ENCODE peak calls at places on chromosomes 6 and 20, in six cellular contexts. J, T, M, B, Y and K are unnamed samples. For H3K9me3 and H3K4me1, the result is how much of the 10 kb centered on the place peaks cover.

GRCh38 chr20:31374346-31374745 is 5.9 kb downstream of the DEFB118 start:
- DNase-seq in J (no peak), Y (no peak), T (no peak), M (no peak), B (no peak), K (no peak)

GRCh38 chr6:5850848-5851255 is 155.9 kb downstream of the NRN1 start:
- DNase-seq in T (no peak), B (no peak), M (no peak), Y (peak), J (no peak), K (no peak)

GRCh38 chr6:15160812-15161211 is 85.1 kb upstream of the JARID2 start:
- DNase-seq in B (no peak), Y (no peak), J (peak), M (no peak), T (no peak), K (no peak)

GRCh38 chr20:53899351-53900167 is 170.8 kb downstream of the BCAS1 start:
- DNase-seq in B (no peak), J (peak), Y (no peak), T (peak), M (no peak), K (no peak)

GRCh38 chr6:109455502-109456282 is at the start of gene MICAL1:
- DNase-seq in J (peak), Y (peak), T (peak), M (peak), B (peak), K (peak)

GRCh38 chr6:1812487-1812886 is 202.8 kb downstream of the FOXC1 start:
- DNase-seq in M (no peak), Y (no peak), B (no peak), J (no peak), T (no peak), K (no peak)

GRCh38 chr6:32116674-32117073 is 7.5 kb upstream of the TNXB start:
- DNase-seq in Y (no peak), B (no peak), M (no peak), T (no peak), J (no peak), K (no peak)

GRCh38 chr6:167840526-167841179 is 13.9 kb downstream of the AFDN start:
- DNase-seq in J (no peak), Y (no peak), T (no peak), M (no peak), B (no peak), K (no peak)

GRCh38 chr6:42136508-42137191 is 5.8 kb downstream of the C6orf132 start:
- DNase-seq in B (no peak), J (peak), M (no peak), Y (peak), T (peak), K (no peak)

GRCh38 chr6:29647927-29648642 is 8.8 kb upstream of the MOG start:
- DNase-seq in Y (no peak), J (peak), B (no peak), T (peak), M (no peak), K (no peak)

GRCh38 chr20:63957004-63957689 is 931 bp upstream of the UCKL1 start:
- DNase-seq in T (peak), Y (no peak), M (peak), B (peak), J (peak), K (peak)

GRCh38 chr20:33005132-33005566 is 916 bp upstream of the SUN5 start:
- DNase-seq in J (no peak), B (no peak), M (no peak), Y (no peak), T (peak), K (no peak)

GRCh38 chr6:89716532-89716931 is 78.0 kb upstream of the LYRM2 start:
- DNase-seq in M (no peak), J (no peak), B (no peak), T (no peak), Y (no peak), K (no peak)

GRCh38 chr6:35392111-35392702 is 49.8 kb downstream of the PPARD start:
- DNase-seq in B (peak), Y (no peak), M (no peak), T (no peak), J (no peak), K (no peak)

GRCh38 chr20:11018668-11019170 is 344.9 kb upstream of the JAG1 start:
- DNase-seq in J (no peak), T (no peak), M (no peak), B (no peak), Y (no peak), K (no peak)

GRCh38 chr6:135221042-135221441 is 39.9 kb downstream of the MYB start:
- DNase-seq in Y (no peak), T (no peak), M (no peak), B (no peak), J (no peak), K (no peak)

GRCh38 chr20:3383878-3384495 is 23.5 kb downstream of the DNAAF9 start:
- DNase-seq in T (no peak), M (no peak), B (no peak), Y (no peak), J (no peak), K (no peak)

GRCh38 chr6:170174771-170175643 is 115.9 kb downstream of the DLL1 start:
- DNase-seq in T (no peak), B (peak), Y (no peak), J (no peak), M (peak), K (no peak)

GRCh38 chr20:63885264-63886053 is 9.5 kb upstream of the DNAJC5 start:
- DNase-seq in Y (no peak), B (no peak), J (no peak), T (no peak), M (no peak), K (no peak)

GRCh38 chr6:143595256-143596036 is 82.3 kb upstream of the PHACTR2 start:
- DNase-seq in M (no peak), B (no peak), Y (no peak), T (no peak), J (no peak), K (no peak)

GRCh38 chr6:33837971-33838665 is 34.3 kb upstream of the MLN start:
- DNase-seq in T (peak), J (peak), B (peak), Y (no peak), M (no peak), K (no peak)

GRCh38 chr6:11404845-11405244 is 132.7 kb upstream of the TMEM170B start:
- DNase-seq in Y (no peak), B (no peak), J (no peak), M (no peak), T (no peak), K (no peak)

GRCh38 chr6:39992861-39993622 is 58.8 kb upstream of the MOCS1 start:
- DNase-seq in T (no peak), B (no peak), J (no peak), Y (no peak), M (no peak), K (no peak)
- H3K9me3 ChIP-seq in T (under half), B (under half), J (under half), Y (under half), M (under half), K (under half)

GRCh38 chr6:163804991-163805390 is 390.5 kb downstream of the QKI start:
- DNase-seq in B (no peak), Y (no peak), T (no peak), J (peak), M (no peak), K (no peak)

GRCh38 chr6:163811317-163811716 is 396.8 kb downstream of the QKI start:
- DNase-seq in Y (no peak), B (no peak), T (no peak), M (no peak), J (no peak), K (no peak)

GRCh38 chr6:163808231-163808630 is 393.7 kb downstream of the QKI start:
- DNase-seq in Y (no peak), T (no peak), J (no peak), B (no peak), M (no peak), K (no peak)

GRCh38 chr6:163808871-163809270 is 394.4 kb downstream of the QKI start:
- DNase-seq in J (no peak), M (no peak), Y (no peak), T (no peak), B (no peak), K (no peak)

DNA sequence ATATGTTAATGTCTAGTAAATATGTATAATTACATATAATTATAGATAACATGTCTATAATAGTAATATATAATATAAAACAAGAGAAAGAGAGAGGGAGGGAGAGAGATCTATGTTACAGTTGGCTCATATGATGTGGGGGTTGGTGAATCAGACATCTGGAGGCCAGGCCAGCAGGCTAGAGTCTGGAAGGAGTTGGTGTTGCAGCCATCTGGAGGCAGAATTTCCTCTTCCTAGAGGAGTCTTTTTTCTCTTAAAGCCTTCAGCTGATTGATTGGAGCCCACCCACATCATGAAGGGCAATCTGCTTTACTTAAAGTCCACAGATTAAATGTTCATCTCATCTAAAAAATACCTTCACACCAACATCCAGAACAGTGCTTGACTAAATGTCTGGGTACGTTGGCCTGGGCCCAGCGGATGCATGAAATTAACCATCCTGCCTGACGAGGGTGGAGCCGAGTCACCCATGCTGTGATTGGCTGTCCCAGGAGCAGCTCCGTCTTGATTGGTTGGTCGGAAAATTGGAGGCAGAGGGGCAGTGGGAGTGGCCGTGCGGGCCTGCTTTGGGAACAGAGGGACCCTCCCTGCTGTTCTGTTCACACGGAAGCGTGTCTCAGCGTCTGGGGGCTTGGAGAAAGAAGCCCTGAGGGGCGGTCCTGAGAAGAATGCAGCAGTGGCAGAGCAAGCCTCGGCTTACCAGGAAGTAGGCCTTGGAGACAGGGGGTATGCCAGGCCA is 392.4 kb downstream of the QKI start:
- DNase-seq in M (no peak), Y (no peak), J (peak), T (peak), B (no peak), K (no peak)
- H3K4me1 ChIP-seq in M (under half), Y (under half), J (under half), T (under half), B (under half), K (under half)

GRCh38 chr6:36765190-36765941 is 67.7 kb downstream of the RAB44 start:
- DNase-seq in J (no peak), T (no peak), Y (no peak), B (no peak), M (peak), K (no peak)
- H3K27ac ChIP-seq in J (no peak), T (no peak), Y (peak), B (no peak), M (no peak), K (no peak)

GRCh38 chr6:126252154-126252553 is 87.8 kb upstream of the CENPW start:
- DNase-seq in B (no peak), M (no peak), T (no peak), J (no peak), Y (no peak), K (no peak)

GRCh38 chr6:126253421-126253820 is 86.5 kb upstream of the CENPW start:
- DNase-seq in M (no peak), Y (no peak), B (no peak), J (no peak), T (no peak), K (no peak)

GRCh38 chr6:126261792-126262421 is 78.0 kb upstream of the CENPW start:
- DNase-seq in B (no peak), Y (no peak), J (no peak), T (no peak), M (no peak), K (no peak)

GRCh38 chr6:126258150-126258549 is 81.8 kb upstream of the CENPW start:
- DNase-seq in B (no peak), Y (no peak), J (no peak), T (no peak), M (no peak), K (no peak)
- H3K9me3 ChIP-seq in B (under half), Y (under half), J (under half), T (under half), M (under half), K (under half)

GRCh38 chr6:7241709-7242645 is 71.0 kb downstream of the SSR1 start:
- DNase-seq in Y (no peak), B (no peak), M (no peak), T (peak), J (peak), K (no peak)

GRCh38 chr6:7239590-7239948 is 73.4 kb downstream of the SSR1 start:
- DNase-seq in Y (no peak), J (no peak), B (no peak), M (peak), T (no peak), K (no peak)

GRCh38 chr6:7238900-7239589 is 74.0 kb downstream of the SSR1 start:
- DNase-seq in J (peak), M (peak), T (peak), Y (peak), B (peak), K (peak)

GRCh38 chr6:7241160-7241559 is 71.8 kb downstream of the SSR1 start:
- DNase-seq in T (no peak), B (no peak), J (no peak), Y (no peak), M (no peak), K (no peak)

GRCh38 chr6:7240351-7240750 is 72.6 kb downstream of the SSR1 start:
- DNase-seq in B (no peak), J (no peak), M (no peak), T (no peak), Y (no peak), K (no peak)
- H3K4me1 ChIP-seq in B (under half), J (under half), M (under half), T (under half), Y (under half), K (under half)

DNA sequence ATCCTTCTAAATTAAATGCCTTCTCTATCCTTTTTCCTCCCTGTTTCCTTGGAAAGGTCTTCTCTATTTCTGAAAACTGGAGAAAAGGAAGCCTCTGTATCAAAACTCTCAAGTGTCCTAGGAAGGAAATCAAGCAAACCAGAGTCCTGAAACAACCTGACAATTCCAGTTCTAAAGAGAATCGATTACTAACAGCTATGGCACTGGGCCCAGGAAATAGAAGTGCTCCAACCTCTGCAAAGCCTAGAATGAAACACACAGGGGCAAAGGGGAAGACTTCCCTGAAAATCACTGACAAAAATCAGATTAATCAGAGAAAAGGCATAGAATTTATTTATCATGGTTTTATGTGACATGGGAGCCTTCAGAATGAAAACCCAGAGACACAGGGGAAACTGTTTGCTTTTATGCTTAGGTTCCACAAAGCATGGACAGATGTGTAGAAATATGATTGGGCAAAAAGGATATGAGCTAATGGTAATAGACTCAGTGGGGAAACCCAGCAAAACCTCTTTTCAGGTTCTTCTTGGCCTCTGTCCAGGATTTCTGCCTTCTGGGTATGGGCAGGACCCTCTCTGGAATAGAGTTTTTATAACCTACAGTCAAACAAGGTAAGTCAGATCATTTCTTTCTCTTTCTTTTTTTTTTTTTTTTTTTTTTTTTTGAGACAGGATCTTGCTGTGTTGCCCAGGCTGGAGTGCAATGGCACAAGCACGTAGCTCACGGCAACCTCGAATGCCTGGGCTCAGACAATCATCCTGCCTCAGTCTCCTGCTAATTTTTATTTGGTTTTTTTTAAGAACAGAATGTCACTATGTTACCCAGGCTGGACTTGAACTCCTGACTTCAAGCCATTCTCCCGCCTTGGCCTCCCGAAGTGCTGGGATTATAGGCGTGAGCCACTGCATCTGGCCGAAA is 91.7 kb downstream of the CD24 start:
- DNase-seq in J (no peak), M (no peak), B (no peak), T (no peak), Y (no peak), K (no peak)
- H3K27ac ChIP-seq in J (no peak), M (no peak), B (no peak), T (no peak), Y (no peak), K (no peak)

DNA sequence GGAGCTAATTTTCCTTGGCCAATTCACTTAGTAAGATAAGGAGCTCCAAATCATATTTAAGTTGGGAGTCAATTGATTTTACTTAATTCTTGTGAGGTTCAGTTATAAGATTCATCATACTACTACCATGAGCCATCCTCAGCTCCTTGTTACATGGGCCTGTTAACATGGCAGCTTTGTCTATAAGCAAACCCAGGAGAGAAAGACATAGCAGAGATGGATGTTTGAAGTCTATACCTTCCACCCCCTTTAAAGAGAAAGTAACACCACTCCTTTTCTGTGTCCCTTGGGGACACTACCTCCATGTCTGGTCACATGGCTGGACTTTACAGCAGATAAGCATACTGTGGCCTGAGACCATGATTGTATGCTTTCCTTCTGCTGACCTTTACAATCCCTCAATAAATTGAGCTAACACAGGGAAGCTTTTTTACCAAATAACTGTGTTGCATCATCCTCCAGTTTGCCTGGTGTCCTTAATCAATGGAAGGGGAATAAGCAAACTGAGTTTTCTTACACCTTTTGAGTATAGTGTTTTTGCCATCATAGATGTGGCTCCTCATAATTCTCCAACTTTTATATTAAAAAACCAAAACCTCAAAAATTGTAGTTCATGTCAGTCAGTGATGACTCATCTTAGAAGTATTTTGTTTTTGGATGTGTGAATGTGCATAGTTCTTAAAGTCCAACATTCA is 9.8 kb upstream of the ZNFX1 start:
- DNase-seq in M (no peak), J (peak), B (no peak), Y (no peak), T (peak), K (no peak)
- H3K9me3 ChIP-seq in M (under half), J (under half), B (under half), Y (half or more), T (under half), K (under half)